ENCODE peak calls at places on chromosomes 1 and 21, in nine cellular contexts. B, R, Y, W, I, Z, M, E and F are unnamed samples.

GRCh38 chr1:33039840-33040239 is 3.2 kb upstream of the AK2 start:
- DNase-seq in I (no peak), W (no peak), M (no peak), Z (no peak), B (no peak), Y (no peak), R (peak; percentile 59), E (no peak), F (peak; percentile 33)

GRCh38 chr1:240189386-240189989 is 97.8 kb downstream of the FMN2 start:
- DNase-seq in W (no peak), I (no peak), B (no peak), M (no peak), Z (peak; percentile 33), R (no peak), E (no peak), Y (no peak), F (no peak)

GRCh38 chr1:22317231-22317919 is 134.3 kb upstream of the ZBTB40 start:
- DNase-seq in W (no peak), B (no peak), Y (no peak), Z (no peak), R (no peak), M (no peak), I (no peak), E (peak; percentile 9), F (peak; percentile 80)

GRCh38 chr21:45326834-45327457 is 39.3 kb upstream of the POFUT2 start:
- DNase-seq in B (no peak), W (no peak), I (no peak), E (no peak), Y (no peak), Z (no peak), M (peak; percentile 61), R (no peak), F (no peak)

GRCh38 chr1:246398126-246398813 is 108.8 kb downstream of the SMYD3 start:
- DNase-seq in E (no peak), Y (no peak), R (no peak), M (no peak), W (no peak), B (peak; percentile 56), Z (peak; percentile 12), I (no peak), F (no peak)

GRCh38 chr1:55402676-55403464 is 187.7 kb upstream of the USP24 start:
- DNase-seq in Z (no peak), R (no peak), E (no peak), M (no peak), B (no peak), I (no peak), Y (no peak), W (peak; percentile 82), F (no peak)

GRCh38 chr21:17387030-17387617 is 125.7 kb upstream of the CXADR start:
- DNase-seq in E (no peak), Y (peak; percentile 25), I (peak; percentile 75), M (no peak), R (peak; percentile 28), B (peak; percentile 54), W (no peak), Z (peak; percentile 30), F (no peak)

GRCh38 chr1:94058766-94059165 is 62.2 kb downstream of the ABCA4 start:
- DNase-seq in W (no peak), E (no peak), Y (no peak), R (no peak), Z (no peak), B (no peak), M (no peak), I (no peak), F (no peak)

GRCh38 chr1:75550559-75550958 is 60.4 kb downstream of the SLC44A5 start:
- DNase-seq in Z (no peak), W (no peak), I (no peak), Y (no peak), R (no peak), B (no peak), M (no peak), E (no peak), F (no peak)

GRCh38 chr1:98325646-98326441 is 335.7 kb upstream of the SNX7 start:
- DNase-seq in I (no peak), W (no peak), Y (peak; percentile 25), B (peak; percentile 68), R (peak; percentile 65), M (no peak), E (no peak), Z (peak; percentile 54), F (peak; percentile 95)

GRCh38 chr1:98323396-98323795 is 338.1 kb upstream of the SNX7 start:
- DNase-seq in R (peak; percentile 25), Y (no peak), I (no peak), B (no peak), Z (no peak), E (no peak), M (no peak), W (no peak), F (no peak)

GRCh38 chr1:98322966-98323365 is 338.6 kb upstream of the SNX7 start:
- DNase-seq in R (no peak), E (no peak), B (no peak), W (no peak), Y (no peak), M (no peak), I (no peak), Z (no peak), F (no peak)

GRCh38 chr1:98321191-98321590 is 340.3 kb upstream of the SNX7 start:
- DNase-seq in E (no peak), M (no peak), Y (no peak), B (no peak), R (no peak), W (no peak), Z (no peak), I (no peak), F (no peak)

GRCh38 chr1:98323906-98324358 is 337.6 kb upstream of the SNX7 start:
- DNase-seq in Y (peak; percentile 35), R (peak; percentile 40), E (no peak), Z (peak; percentile 19), W (no peak), B (peak; percentile 49), I (no peak), M (no peak), F (peak; percentile 23)
- H3K4me3 ChIP-seq in Y (no peak overlapping the region), R (no peak overlapping the region), E (no peak overlapping the region), Z (no peak overlapping the region), W (no peak overlapping the region), B (no peak overlapping the region), I (no peak overlapping the region), M (no peak overlapping the region), F (no peak overlapping the region)

GRCh38 chr1:156500847-156501686 is 492 bp upstream of the MEF2D start:
- DNase-seq in M (peak; percentile 96), I (peak; percentile 96), B (peak; percentile 95), Y (peak; percentile 96), R (peak; percentile 95), W (peak; percentile 99), E (peak; percentile 93), Z (peak; percentile 96), F (peak; percentile 90)
- TF ChIP-seq POLR2A in M (peak; percentile 90), I (peak; percentile 81), B (peak; percentile 72), Y (peak; percentile 82), R (peak; percentile 61), W (peak; percentile 90), E (peak; percentile 83), Z (peak; percentile 97), F (no peak)

GRCh38 chr1:199044191-199044590 is 405.4 kb downstream of the PTPRC start:
- DNase-seq in E (no peak), W (no peak), I (no peak), R (no peak), B (no peak), M (no peak), Y (no peak), Z (no peak), F (no peak)

GRCh38 chr1:199041173-199041914 is 402.5 kb downstream of the PTPRC start:
- DNase-seq in R (no peak), W (no peak), B (no peak), M (no peak), Y (no peak), E (no peak), I (no peak), Z (no peak), F (no peak)

GRCh38 chr1:199042193-199042592 is 403.4 kb downstream of the PTPRC start:
- DNase-seq in R (no peak), M (no peak), W (no peak), E (no peak), Y (no peak), Z (no peak), B (no peak), I (no peak), F (no peak)

DNA sequence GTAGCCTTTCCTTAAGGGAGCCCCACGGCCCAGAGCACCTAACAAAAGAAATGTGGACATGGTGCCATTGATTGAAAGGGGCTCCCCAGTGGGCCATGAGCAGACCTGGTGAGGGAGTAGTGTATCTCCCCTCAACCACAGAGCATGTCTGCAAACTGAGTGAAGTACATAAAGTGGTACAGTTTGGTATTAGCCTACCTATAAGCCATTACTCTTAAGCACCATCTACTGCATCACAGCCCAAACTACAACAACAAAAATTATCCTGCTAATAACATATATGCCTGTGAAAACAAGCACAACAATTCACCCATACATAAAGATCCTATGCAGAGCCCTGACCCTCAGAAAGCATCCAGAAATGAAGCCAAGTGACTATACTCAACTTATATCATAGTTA is 407.8 kb downstream of the PTPRC start:
- DNase-seq in Y (no peak), W (no peak), R (no peak), M (no peak), E (no peak), I (no peak), B (no peak), Z (no peak), F (no peak)
- TF ChIP-seq CTCF in Y (no peak), W (no peak), R (no peak), M (no peak), E (no peak), I (no peak), B (no peak), Z (no peak), F (no peak)

GRCh38 chr1:51266791-51267190 is 30.7 kb downstream of the RNF11 start:
- DNase-seq in M (no peak), Y (no peak), B (no peak), E (no peak), Z (no peak), W (peak; percentile 26), R (no peak), I (no peak), F (no peak)

GRCh38 chr1:51266181-51266580 is 30.1 kb downstream of the RNF11 start:
- DNase-seq in E (no peak), R (no peak), B (no peak), Z (no peak), I (no peak), Y (no peak), M (no peak), W (no peak), F (no peak)

GRCh38 chr1:51263147-51263850 is 27.2 kb downstream of the RNF11 start:
- DNase-seq in E (no peak), W (peak; percentile 45), R (no peak), Z (no peak), Y (no peak), M (no peak), B (no peak), I (no peak), F (no peak)

GRCh38 chr1:51265618-51266017 is 29.5 kb downstream of the RNF11 start:
- DNase-seq in I (no peak), B (no peak), E (no peak), Z (no peak), Y (no peak), M (no peak), R (no peak), W (no peak), F (no peak)

DNA sequence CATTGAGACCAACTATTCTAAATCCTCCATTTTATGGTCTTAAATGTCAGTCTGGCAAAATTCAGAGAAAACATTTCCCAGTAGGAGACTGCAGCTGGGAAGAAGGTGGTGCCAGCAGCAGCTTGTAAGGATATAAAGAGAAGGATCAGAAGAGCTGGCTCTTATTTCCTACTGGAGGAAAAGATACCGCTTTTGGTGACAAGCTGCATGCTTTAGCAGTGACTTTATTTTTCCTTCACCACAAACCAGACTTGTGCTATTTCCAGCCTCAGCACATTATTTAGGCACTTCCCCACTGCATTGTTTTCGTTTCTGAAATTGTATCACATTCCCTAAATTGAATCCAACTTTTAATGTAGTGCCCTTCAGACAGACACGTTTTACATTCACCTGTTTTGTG is 28.4 kb downstream of the RNF11 start:
- DNase-seq in I (no peak), Y (no peak), B (no peak), E (no peak), M (no peak), R (no peak), Z (no peak), W (peak; percentile 3), F (no peak)
- H3K4me3 ChIP-seq in I (no peak overlapping the region), Y (no peak overlapping the region), B (no peak overlapping the region), E (no peak overlapping the region), M (no peak overlapping the region), R (no peak overlapping the region), Z (no peak overlapping the region), W (no peak overlapping the region), F (no peak overlapping the region)